ENCODE peak calls at places on chromosome 9, in six cellular contexts. U, V, O, Z, L and C are unnamed samples.

GRCh38 chr9:136193891-136194279 is 11.0 kb downstream of the LHX3 start:
- DNase-seq in Z (no peak), U (no peak), O (no peak), V (no peak), L (no peak), C (no peak)

GRCh38 chr9:116594552-116594951 is 92.6 kb upstream of the TRIM32 start:
- DNase-seq in V (peak), L (no peak), U (no peak), O (peak), Z (peak), C (peak)

GRCh38 chr9:76738402-76738801 is 25.8 kb upstream of the PCA3 start:
- DNase-seq in O (no peak), U (no peak), L (no peak), V (no peak), Z (no peak), C (no peak)

GRCh38 chr9:125789196-125789595 is 42.0 kb downstream of the PBX3 start:
- DNase-seq in U (no peak), O (peak), L (no peak), Z (no peak), V (no peak), C (peak)

GRCh38 chr9:78567693-78568092 is 270.8 kb downstream of the PSAT1 start:
- DNase-seq in L (no peak), V (no peak), U (no peak), O (no peak), Z (no peak), C (peak)

GRCh38 chr9:19049872-19050636 is 827 bp downstream of the RRAGA start:
- DNase-seq in V (peak), Z (no peak), O (peak), L (peak), U (no peak), C (peak)

GRCh38 chr9:37969130-37969529 is 65.2 kb upstream of the SLC25A51 start:
- DNase-seq in Z (no peak), L (no peak), O (no peak), V (peak), U (no peak), C (no peak)

GRCh38 chr9:94950040-94950732 is 223.7 kb downstream of the AOPEP start:
- DNase-seq in L (no peak), Z (no peak), V (no peak), O (no peak), U (no peak), C (no peak)

GRCh38 chr9:114434878-114435311 is 47.1 kb upstream of the AKNA start:
- DNase-seq in V (no peak), O (peak), L (no peak), Z (no peak), U (peak), C (peak)

GRCh38 chr9:113446323-113446740 is 17.2 kb upstream of the RGS3 start:
- DNase-seq in U (peak), L (peak), V (peak), O (peak), Z (no peak), C (peak)

GRCh38 chr9:120065151-120065550 is 514.8 kb downstream of the CDK5RAP2 start:
- DNase-seq in U (no peak), Z (no peak), O (no peak), L (no peak), V (no peak), C (no peak)

GRCh38 chr9:115106642-115107041 is 11.3 kb downstream of the TNC start:
- DNase-seq in V (peak), O (no peak), U (no peak), L (no peak), Z (no peak), C (no peak)

GRCh38 chr9:120109242-120109641 is 470.7 kb downstream of the CDK5RAP2 start:
- DNase-seq in O (no peak), L (no peak), V (no peak), U (no peak), Z (no peak), C (no peak)

GRCh38 chr9:99090366-99091130 is 14.4 kb upstream of the TGFBR1 start:
- DNase-seq in V (no peak), L (no peak), Z (no peak), U (no peak), O (peak), C (peak)

GRCh38 chr9:26744362-26744965 is 148.1 kb downstream of the CAAP1 start:
- DNase-seq in Z (no peak), L (no peak), O (peak), V (peak), U (no peak), C (peak)

GRCh38 chr9:98656536-98656935 is 52.2 kb downstream of the GABBR2 start:
- DNase-seq in O (no peak), L (no peak), Z (no peak), V (no peak), U (no peak), C (no peak)

GRCh38 chr9:133758228-133758627 is 20.1 kb upstream of the SARDH start:
- DNase-seq in V (no peak), L (no peak), Z (no peak), O (no peak), U (no peak), C (no peak)

GRCh38 chr9:134047868-134048581 is 19.8 kb downstream of the BRD3 start:
- DNase-seq in L (no peak), U (no peak), Z (no peak), O (no peak), V (no peak), C (no peak)

GRCh38 chr9:130334915-130335314 is 69.4 kb downstream of the HMCN2 start:
- DNase-seq in V (no peak), Z (no peak), O (no peak), L (no peak), U (no peak), C (no peak)

GRCh38 chr9:72721086-72721485 is 199.7 kb downstream of the TMC1 start:
- DNase-seq in L (no peak), Z (no peak), U (no peak), O (no peak), V (no peak), C (no peak)

GRCh38 chr9:124199474-124199873 is 58.3 kb upstream of the NEK6 start:
- DNase-seq in U (no peak), O (no peak), V (no peak), L (no peak), Z (no peak), C (no peak)

GRCh38 chr9:116589392-116590354 is 97.4 kb upstream of the TRIM32 start:
- DNase-seq in L (no peak), V (peak), Z (no peak), O (no peak), U (peak), C (peak)

GRCh38 chr9:133952598-133953550 is 39.2 kb downstream of the VAV2 start:
- DNase-seq in U (no peak), Z (no peak), L (no peak), V (no peak), O (no peak), C (no peak)